ENCODE peak calls at places on chromosome 1, in eight cellular contexts. Y is suprapubic skin, T is left ventricle myocardium inferior, E is tibial artery, I is fibroblast of mammary gland, W is BE2C, N is right lobe of liver, S is fibroblast of lung. B is an unnamed sample.
A peak's percentile ranks its signal among the peaks of the same experiment; 100 is the strongest.

GRCh38 chr1:53913352-53914043 is 19.5 kb downstream of the DIO1 start:
- DNase-seq in I (no peak), N (no peak), Y (no peak), W (no peak), T (no peak), E (no peak), S (no peak), B (no peak)

GRCh38 chr1:85818371-85818770 is 110.1 kb upstream of the ZNHIT6 start:
- DNase-seq in I (peak; percentile 63), W (no peak), T (no peak), S (peak; percentile 47), N (no peak), E (no peak), Y (no peak), B (no peak)

GRCh38 chr1:79295967-79296366 is 289.4 kb upstream of the ADGRL4 start:
- DNase-seq in E (no peak), N (no peak), W (no peak), T (no peak), I (peak; percentile 63), S (peak; percentile 20), Y (no peak), B (no peak)

GRCh38 chr1:198088360-198089071 is 68.3 kb upstream of the NEK7 start:
- DNase-seq in T (no peak), I (peak; percentile 59), N (no peak), E (no peak), S (peak; percentile 73), W (no peak), Y (no peak), B (no peak)

GRCh38 chr1:151309851-151310323 is 17.3 kb downstream of the PI4KB start:
- DNase-seq in N (no peak), I (peak; percentile 69), E (no peak), S (peak; percentile 82), Y (no peak), W (peak; percentile 56), T (peak; percentile 35), B (no peak)

GRCh38 chr1:198086051-198086745 is 70.6 kb upstream of the NEK7 start:
- DNase-seq in T (no peak), I (no peak), Y (no peak), S (no peak), N (no peak), E (no peak), W (no peak), B (no peak)

GRCh38 chr1:110674337-110675059 is at the start of gene KCNA3:
- DNase-seq in E (no peak), I (no peak), Y (no peak), N (peak; percentile 61), S (no peak), T (peak; percentile 19), W (peak; percentile 65), B (no peak)

GRCh38 chr1:21220815-21221214 is 44.1 kb upstream of the EIF4G3 start:
- DNase-seq in E (no peak), I (no peak), Y (no peak), S (peak; percentile 41), W (peak; percentile 28), T (no peak), N (no peak), B (no peak)

GRCh38 chr1:9293512-9294439 is 1.1 kb downstream of the SPSB1 start:
- DNase-seq in S (peak; percentile 64), I (peak; percentile 57), N (no peak), W (no peak), E (no peak), T (peak; percentile 37), Y (no peak), B (no peak)

GRCh38 chr1:218499021-218499691 is 154.0 kb downstream of the TGFB2 start:
- DNase-seq in W (no peak), Y (no peak), S (peak; percentile 64), N (no peak), T (no peak), E (no peak), I (peak; percentile 73), B (no peak)

GRCh38 chr1:226821719-226822085 is 48.7 kb upstream of the PSEN2 start:
- DNase-seq in W (no peak), Y (no peak), S (peak; percentile 78), E (no peak), N (no peak), T (no peak), I (peak; percentile 69), B (no peak)

GRCh38 chr1:46810596-46810995 is 11.8 kb downstream of the CYP4B1 start:
- DNase-seq in T (no peak), Y (no peak), I (no peak), E (no peak), W (no peak), S (no peak), N (no peak), B (no peak)

GRCh38 chr1:156310962-156311361 is 11.9 kb upstream of the VHLL start:
- DNase-seq in S (peak; percentile 67), W (no peak), N (no peak), T (no peak), Y (no peak), I (peak; percentile 74), E (no peak), B (no peak)

GRCh38 chr1:3274972-3275371 is 179.5 kb upstream of the ARHGEF16 start:
- DNase-seq in Y (no peak), W (no peak), E (no peak), N (no peak), T (no peak), I (no peak), S (no peak), B (no peak)

GRCh38 chr1:168708698-168709406 is 20.2 kb downstream of the DPT start:
- DNase-seq in T (no peak), S (no peak), Y (no peak), W (peak; percentile 60), E (peak; percentile 27), I (no peak), N (no peak), B (peak; percentile 6)

GRCh38 chr1:204077979-204078696 is 5.2 kb downstream of the SOX13 start:
- DNase-seq in N (no peak), T (no peak), Y (no peak), W (no peak), I (no peak), E (no peak), S (peak; percentile 15), B (no peak)

GRCh38 chr1:28581531-28582247 is 10.4 kb upstream of the RAB42 start:
- DNase-seq in S (peak; percentile 96), T (peak; percentile 97), W (peak; percentile 90), E (peak; percentile 96), I (peak; percentile 93), N (peak; percentile 98), Y (peak; percentile 97), B (peak; percentile 78)

GRCh38 chr1:53930932-53931331 is 14.6 kb downstream of the IFT25 start:
- DNase-seq in I (no peak), W (no peak), S (no peak), Y (no peak), T (no peak), N (no peak), E (no peak), B (no peak)

GRCh38 chr1:213927897-213928296 is 59.9 kb upstream of the PROX1 start:
- DNase-seq in Y (no peak), E (no peak), N (no peak), W (no peak), I (no peak), S (no peak), T (no peak), B (no peak)

GRCh38 chr1:213936571-213936970 is 51.2 kb upstream of the PROX1 start:
- DNase-seq in N (no peak), T (no peak), E (no peak), S (no peak), I (no peak), W (no peak), Y (no peak), B (no peak)

GRCh38 chr1:213934642-213935041 is 53.1 kb upstream of the PROX1 start:
- DNase-seq in Y (no peak), T (peak; percentile 66), E (no peak), W (peak; percentile 40), N (peak; percentile 85), I (peak; percentile 1), S (no peak), B (no peak)

DNA sequence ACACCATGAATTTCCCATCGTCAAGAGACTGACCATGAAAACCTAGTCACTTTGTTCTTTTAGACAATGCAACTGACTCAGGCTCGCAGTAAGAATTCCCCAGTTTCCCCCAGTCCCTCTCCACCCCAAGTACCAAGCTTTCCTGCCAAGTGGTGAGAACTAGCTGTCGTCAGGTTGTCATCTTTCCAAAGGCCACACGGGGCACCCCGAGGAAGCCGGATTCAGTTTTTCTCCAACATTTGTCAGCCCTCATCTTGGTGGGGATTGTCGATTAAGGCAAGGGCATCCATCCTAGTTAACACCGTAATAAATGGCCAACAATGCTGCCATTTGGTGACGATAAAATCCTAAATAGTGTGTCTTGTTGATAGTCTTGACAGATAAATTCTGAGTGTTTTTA is 56.0 kb upstream of the PROX1 start:
- DNase-seq in N (no peak), I (no peak), E (no peak), Y (no peak), T (no peak), S (no peak), W (peak; percentile 24), B (no peak)
- TF ChIP-seq CTCF in N (peak; percentile 6), I (no peak), E (no peak), Y (no peak), T (peak; percentile 14), S (no peak), W (peak; percentile 39), B (no peak)

GRCh38 chr1:17891205-17892110 is 136.3 kb downstream of the ACTL8 start:
- DNase-seq in W (no peak), Y (peak; percentile 74), S (no peak), T (peak; percentile 64), I (no peak), N (no peak), E (no peak), B (no peak)

GRCh38 chr1:17893891-17894631 is 138.9 kb downstream of the ACTL8 start:
- DNase-seq in N (no peak), T (no peak), Y (peak; percentile 55), I (no peak), S (no peak), W (no peak), E (no peak), B (no peak)

GRCh38 chr1:17892225-17892624 is 137.1 kb downstream of the ACTL8 start:
- DNase-seq in Y (peak; percentile 49), T (peak; percentile 72), E (no peak), W (no peak), N (no peak), S (no peak), I (no peak), B (no peak)

GRCh38 chr1:17890815-17891191 is 135.7 kb downstream of the ACTL8 start:
- DNase-seq in Y (peak; percentile 35), T (no peak), N (no peak), W (no peak), E (no peak), I (no peak), S (no peak), B (no peak)

GRCh38 chr1:17892851-17893250 is 137.7 kb downstream of the ACTL8 start:
- DNase-seq in S (no peak), Y (peak; percentile 9), N (no peak), I (no peak), T (no peak), W (no peak), E (no peak), B (no peak)
- H3K4me3 ChIP-seq in S (no peak overlapping the region), Y (no peak overlapping the region), N (no peak overlapping the region), I (no peak overlapping the region), T (no peak overlapping the region), W (no peak overlapping the region), E (no peak overlapping the region), B (no peak overlapping the region)

GRCh38 chr1:61436016-61436415 is 288.9 kb downstream of the TM2D1 start:
- DNase-seq in N (no peak), S (no peak), E (no peak), Y (no peak), W (no peak), I (no peak), T (no peak), B (no peak)
- TF ChIP-seq CTCF in N (no peak), S (no peak), E (no peak), Y (no peak), W (peak; percentile 23), I (no peak), T (peak; percentile 35), B (peak; percentile 34)

GRCh38 chr1:59161136-59161535 is 135.8 kb upstream of the FGGY start:
- DNase-seq in S (no peak), E (no peak), W (no peak), I (no peak), N (no peak), T (no peak), Y (no peak), B (no peak)
- H3K4me3 ChIP-seq in S (no peak overlapping the region), E (no peak overlapping the region), W (no peak overlapping the region), I (no peak overlapping the region), N (no peak overlapping the region), T (no peak overlapping the region), Y (no peak overlapping the region), B (no peak overlapping the region)